ENCODE peak calls at places on chromosomes 12 and 14, in seven cellular contexts. T is WTC11, J is nephron progenitor cell, E is upper lobe of left lung, R is esophagus muscularis mucosa, I is body of pancreas, M is HFF-Myc. C is an unnamed sample.

GRCh38 chr14:58138065-58138718 is 13.8 kb downstream of the ARMH4 start:
- DNase-seq in T (no peak), J (no peak), E (no peak), R (no peak), I (no peak), M (no peak), C (no peak)

GRCh38 chr12:56941299-56942017 is 7.2 kb upstream of the SDR9C7 start:
- DNase-seq in T (no peak), J (no peak), E (no peak), R (peak; percentile 90), I (no peak), M (peak; percentile 17), C (peak; percentile 14)

GRCh38 chr14:95504135-95505029 is 12.1 kb downstream of the SYNE3 start:
- DNase-seq in T (no peak), J (no peak), E (no peak), R (no peak), I (no peak), M (no peak), C (peak; percentile 60)

GRCh38 chr14:64303471-64303917 is 9.3 kb upstream of the ESR2 start:
- DNase-seq in T (no peak), J (peak; percentile 10), E (no peak), R (no peak), I (no peak), M (peak; percentile 37), C (peak; percentile 71)

GRCh38 chr14:61477845-61478438 is 156.6 kb downstream of the PRKCH start:
- DNase-seq in T (no peak), J (no peak), E (peak; percentile 41), R (no peak), I (peak; percentile 92), M (no peak), C (no peak)

GRCh38 chr14:74852922-74853530 is 22.9 kb downstream of the PROX2 start:
- DNase-seq in T (no peak), J (no peak), E (no peak), R (no peak), I (no peak), M (peak; percentile 90), C (peak; percentile 55)

GRCh38 chr12:52063986-52064649 is 5.7 kb upstream of the ATG101 start:
- DNase-seq in T (no peak), J (no peak), E (peak; percentile 79), R (no peak), I (peak; percentile 68), M (no peak), C (peak; percentile 86)

GRCh38 chr12:113149361-113150150 is at the start of gene CFAP73:
- DNase-seq in T (peak; percentile 93), J (peak; percentile 89), E (no peak), R (no peak), I (peak; percentile 81), M (peak; percentile 72), C (peak; percentile 85)

GRCh38 chr14:75648066-75648838 is 12.4 kb downstream of the ERG28 start:
- DNase-seq in T (no peak), J (peak; percentile 13), E (no peak), R (no peak), I (peak; percentile 86), M (peak; percentile 40), C (peak; percentile 99)

GRCh38 chr14:91281346-91281745 is 36.8 kb upstream of the GPR68 start:
- DNase-seq in T (no peak), J (no peak), E (no peak), R (no peak), I (no peak), M (no peak), C (peak; percentile 42)

GRCh38 chr12:48160807-48161206 is 3.5 kb upstream of the ASB8 start:
- DNase-seq in T (no peak), J (no peak), E (no peak), R (no peak), I (no peak), M (no peak), C (no peak)

GRCh38 chr14:99348816-99349609 is 77.0 kb upstream of the BCL11B start:
- DNase-seq in T (no peak), J (no peak), E (no peak), R (no peak), I (peak; percentile 85), M (no peak), C (no peak)

GRCh38 chr14:20657216-20658211 is 16.0 kb upstream of the OR6S1 start:
- DNase-seq in T (peak; percentile 90), J (peak; percentile 22), E (no peak), R (peak; percentile 83), I (no peak), M (no peak), C (no peak)

GRCh38 chr12:102702447-102703114 is 214.5 kb downstream of the PAH start:
- DNase-seq in T (peak; percentile 61), J (peak; percentile 21), E (no peak), R (peak; percentile 92), I (peak; percentile 53), M (peak; percentile 32), C (peak; percentile 55)

GRCh38 chr12:3200779-3201738 is 123.9 kb downstream of the TSPAN9 start:
- DNase-seq in T (peak; percentile 25), J (peak; percentile 41), E (peak; percentile 83), R (no peak), I (no peak), M (no peak), C (no peak)

GRCh38 chr14:44847910-44848309 is 113.8 kb downstream of the KLHL28 start:
- DNase-seq in T (no peak), J (no peak), E (no peak), R (no peak), I (no peak), M (no peak), C (peak; percentile 17)

DNA sequence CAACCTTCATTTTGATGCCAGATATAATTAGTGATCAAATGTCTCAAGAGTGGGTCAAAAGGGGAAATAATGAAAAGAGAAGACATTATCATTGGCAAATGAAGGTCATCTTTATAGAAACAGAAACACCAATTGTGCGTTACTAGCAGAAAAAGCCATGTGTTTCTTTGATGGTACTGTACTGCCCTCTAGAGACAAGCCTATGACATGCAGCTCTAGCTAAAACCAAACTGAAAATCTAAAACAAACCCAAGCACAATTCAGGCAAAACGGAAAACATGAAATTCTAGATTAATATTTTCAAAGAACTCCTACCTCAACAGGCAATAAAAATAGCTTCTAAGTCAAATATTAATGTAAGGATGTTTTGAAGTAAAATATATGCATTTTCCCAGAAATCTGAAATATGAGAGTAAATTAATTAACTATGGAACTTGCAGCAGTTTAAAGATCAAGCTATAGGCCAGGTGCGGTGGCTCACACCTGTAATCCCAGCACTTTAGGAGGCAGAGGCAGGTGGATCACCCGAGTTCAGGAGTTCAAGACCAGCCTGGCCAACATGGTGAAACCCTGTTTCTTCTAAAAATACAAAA is 115.4 kb downstream of the KLHL28 start:
- DNase-seq in T (no peak), J (peak; percentile 28), E (no peak), R (no peak), I (no peak), M (peak; percentile 17), C (peak; percentile 40)
- TF ChIP-seq CTCF in T (peak; percentile 70), J (peak; percentile 84), E (peak; percentile 49), R (peak; percentile 72), I (peak; percentile 74), M (peak; percentile 75), C (peak; percentile 88)

GRCh38 chr14:104592292-104592672 is 12.3 kb downstream of the TMEM179 start:
- DNase-seq in T (no peak), J (no peak), E (no peak), R (no peak), I (no peak), M (no peak), C (no peak)

GRCh38 chr14:104589338-104590195 is 10.0 kb downstream of the C14orf180 start:
- DNase-seq in T (no peak), J (no peak), E (peak; percentile 59), R (no peak), I (no peak), M (no peak), C (no peak)

GRCh38 chr14:104591506-104592291 is 12.1 kb downstream of the C14orf180 start:
- DNase-seq in T (no peak), J (no peak), E (peak; percentile 76), R (no peak), I (no peak), M (no peak), C (no peak)

GRCh38 chr14:104590240-104590965 is 10.8 kb downstream of the C14orf180 start:
- DNase-seq in T (no peak), J (no peak), E (peak; percentile 44), R (no peak), I (no peak), M (no peak), C (no peak)

GRCh38 chr14:104591031-104591430 is 11.5 kb downstream of the C14orf180 start:
- DNase-seq in T (no peak), J (no peak), E (peak; percentile 48), R (no peak), I (no peak), M (no peak), C (no peak)
- TF ChIP-seq CTCF in T (no peak), J (no peak), E (no peak), R (no peak), I (no peak), M (no peak), C (no peak)

DNA sequence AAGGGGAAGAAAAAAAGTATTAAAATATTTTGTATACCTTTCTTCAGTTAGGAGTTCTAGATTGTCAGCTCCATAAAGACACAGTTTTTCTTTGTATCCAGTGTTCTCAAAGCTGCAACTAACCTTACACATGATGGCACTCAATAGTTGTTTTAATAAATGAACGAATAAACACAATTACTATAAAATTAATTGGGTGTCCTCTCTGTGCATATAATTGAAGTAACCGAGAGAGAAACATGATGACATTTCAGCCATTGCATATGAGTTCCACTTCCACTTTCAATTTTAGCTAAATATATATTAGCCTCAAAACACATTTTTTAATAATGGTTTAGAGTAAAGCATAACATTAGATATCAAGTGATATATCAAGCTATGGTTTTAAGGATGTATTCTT is 671.2 kb downstream of the LRFN5 start:
- DNase-seq in T (no peak), J (no peak), E (no peak), R (no peak), I (no peak), M (no peak), C (no peak)
- TF ChIP-seq CTCF in T (no peak), J (no peak), E (no peak), R (no peak), I (no peak), M (no peak), C (no peak)

GRCh38 chr12:109855377-109855776 is 22.2 kb upstream of the TRPV4 start:
- DNase-seq in T (no peak), J (no peak), E (no peak), R (no peak), I (no peak), M (no peak), C (no peak)
- TF ChIP-seq CTCF in T (no peak), J (no peak), E (no peak), R (no peak), I (no peak), M (no peak), C (no peak)

DNA sequence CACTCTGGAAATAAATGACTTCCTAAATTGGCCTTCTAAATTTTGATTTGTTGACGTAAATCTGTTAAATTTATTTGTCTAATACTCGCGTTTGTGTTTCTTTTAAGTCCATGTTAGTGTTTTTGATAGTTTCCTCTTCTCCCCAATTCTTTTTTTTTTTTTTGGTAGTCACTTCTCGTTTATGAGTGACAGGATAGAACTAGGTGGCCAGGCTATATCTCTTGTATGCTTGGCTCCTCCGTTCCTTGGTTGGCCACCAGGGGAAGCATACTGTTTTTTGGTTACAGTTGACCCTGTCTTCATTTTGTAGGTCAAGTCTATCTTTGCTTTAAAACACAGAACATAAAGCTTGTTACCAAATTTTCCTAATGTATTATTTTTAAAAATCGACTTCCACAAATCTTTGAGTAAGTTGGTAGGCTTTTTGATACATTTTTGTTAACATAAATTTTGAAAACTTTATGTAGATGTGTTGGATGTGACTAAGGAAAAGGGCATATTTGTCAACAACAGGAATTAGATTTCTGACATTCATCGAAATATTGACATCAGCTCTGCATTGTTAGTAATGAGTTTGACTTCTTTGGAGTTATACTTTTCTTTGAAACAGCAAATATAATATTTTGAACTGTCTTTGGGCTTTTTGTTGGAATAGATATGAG is 2.2 kb downstream of the RCOR1 start:
- DNase-seq in T (peak; percentile 66), J (peak; percentile 68), E (no peak), R (no peak), I (peak; percentile 64), M (no peak), C (peak; percentile 60)
- TF ChIP-seq CTCF in T (peak; percentile 58), J (peak; percentile 88), E (peak; percentile 89), R (peak; percentile 71), I (peak; percentile 77), M (peak; percentile 93), C (peak; percentile 90)